ENCODE peak calls at places on chromosomes 4 and X, in four cellular contexts. One of them, this sample, is unnamed.

GRCh38 chr4:169179609-169180526 is 90.9 kb downstream of the SH3RF1 start:
- DNase-seq in WTC11: no peak
- DNase-seq in A549: no peak
- DNase-seq in K562: no peak
- DNase-seq in this sample: no peak

GRCh38 chrX:107025538-107025937 is 25.5 kb upstream of the MORC4 start:
- DNase-seq in WTC11: no peak
- DNase-seq in A549: peak
- DNase-seq in K562: peak
- DNase-seq in this sample: peak

GRCh38 chr4:183857040-183857439 is 48.1 kb upstream of the STOX2 start:
- DNase-seq in WTC11: no peak
- DNase-seq in A549: no peak
- DNase-seq in K562: no peak
- DNase-seq in this sample: no peak

GRCh38 chr4:83369825-83370639 is 35.4 kb upstream of the HPSE start:
- DNase-seq in WTC11: no peak
- DNase-seq in A549: no peak
- DNase-seq in K562: no peak
- DNase-seq in this sample: peak

GRCh38 chrX:47683171-47684145 is 24.5 kb upstream of the UXT start:
- DNase-seq in WTC11: no peak
- DNase-seq in A549: no peak
- DNase-seq in K562: peak
- DNase-seq in this sample: no peak

GRCh38 chr4:39626261-39626660 is 12.4 kb downstream of the SMIM14 start:
- DNase-seq in WTC11: no peak
- DNase-seq in A549: no peak
- DNase-seq in K562: no peak
- DNase-seq in this sample: no peak

GRCh38 chr4:90357117-90357710 is 230.0 kb downstream of the CCSER1 start:
- DNase-seq in WTC11: no peak
- DNase-seq in A549: peak
- DNase-seq in K562: no peak
- DNase-seq in this sample: peak

GRCh38 chrX:23578079-23578478 is 89.2 kb upstream of the PRDX4 start:
- DNase-seq in WTC11: no peak
- DNase-seq in A549: no peak
- DNase-seq in K562: no peak
- DNase-seq in this sample: no peak

GRCh38 chr4:88573995-88574394 is 18.3 kb upstream of the HERC3 start:
- DNase-seq in WTC11: no peak
- DNase-seq in A549: peak
- DNase-seq in K562: no peak
- DNase-seq in this sample: peak

GRCh38 chrX:42967681-42968080 is 189.7 kb upstream of the PPP1R2C start:
- DNase-seq in WTC11: no peak
- DNase-seq in A549: no peak
- DNase-seq in K562: no peak
- DNase-seq in this sample: no peak

GRCh38 chr4:182449186-182449880 is 206.1 kb downstream of the TENM3 start:
- DNase-seq in WTC11: no peak
- DNase-seq in A549: peak
- DNase-seq in K562: no peak
- DNase-seq in this sample: no peak

GRCh38 chrX:19842542-19842941 is 44.9 kb downstream of the SH3KBP1 start:
- DNase-seq in WTC11: no peak
- DNase-seq in A549: no peak
- DNase-seq in K562: no peak
- DNase-seq in this sample: no peak

GRCh38 chrX:12488781-12489180 is 302.4 kb upstream of the PRPS2 start:
- DNase-seq in WTC11: no peak
- DNase-seq in A549: no peak
- DNase-seq in K562: no peak
- DNase-seq in this sample: no peak

GRCh38 chrX:2266445-2267349 is 234.1 kb downstream of the DHRSX start:
- DNase-seq in WTC11: no peak
- DNase-seq in A549: no peak
- DNase-seq in K562: no peak
- DNase-seq in this sample: no peak

GRCh38 chrX:115949900-115950822 is 220.4 kb upstream of the AGTR2 start:
- DNase-seq in WTC11: peak
- DNase-seq in A549: no peak
- DNase-seq in K562: no peak
- DNase-seq in this sample: peak

GRCh38 chr4:136012250-136012649 is 1520.0 kb downstream of the PCDH18 start:
- DNase-seq in WTC11: no peak
- DNase-seq in A549: no peak
- DNase-seq in K562: no peak
- DNase-seq in this sample: no peak

GRCh38 chr4:140052050-140052449 is 101.9 kb downstream of the MAML3 start:
- DNase-seq in WTC11: peak
- DNase-seq in A549: peak
- DNase-seq in K562: no peak
- DNase-seq in this sample: peak

GRCh38 chr4:8336412-8337075 is 67.0 kb downstream of the HTRA3 start:
- DNase-seq in WTC11: no peak
- DNase-seq in A549: no peak
- DNase-seq in K562: peak
- DNase-seq in this sample: no peak

GRCh38 chr4:187006189-187006618 is 282.5 kb upstream of the FAT1 start:
- DNase-seq in WTC11: no peak
- DNase-seq in A549: no peak
- DNase-seq in K562: no peak
- DNase-seq in this sample: no peak

GRCh38 chrX:34275710-34276109 is 143.6 kb upstream of the FAM47A start:
- DNase-seq in WTC11: no peak
- DNase-seq in A549: no peak
- DNase-seq in K562: no peak
- DNase-seq in this sample: no peak

GRCh38 chr4:2172627-2173231 is 69.2 kb downstream of the HAUS3 start:
- DNase-seq in WTC11: no peak
- DNase-seq in A549: no peak
- DNase-seq in K562: no peak
- DNase-seq in this sample: peak

GRCh38 chr4:84578540-84579409 is 4.2 kb upstream of the CDS1 start:
- DNase-seq in WTC11: peak
- DNase-seq in A549: peak
- DNase-seq in K562: no peak
- DNase-seq in this sample: peak

GRCh38 chrX:526295-527224 is 104.0 kb upstream of the SHOX start:
- DNase-seq in WTC11: no peak
- DNase-seq in A549: peak
- DNase-seq in K562: no peak
- DNase-seq in this sample: peak

DNA sequence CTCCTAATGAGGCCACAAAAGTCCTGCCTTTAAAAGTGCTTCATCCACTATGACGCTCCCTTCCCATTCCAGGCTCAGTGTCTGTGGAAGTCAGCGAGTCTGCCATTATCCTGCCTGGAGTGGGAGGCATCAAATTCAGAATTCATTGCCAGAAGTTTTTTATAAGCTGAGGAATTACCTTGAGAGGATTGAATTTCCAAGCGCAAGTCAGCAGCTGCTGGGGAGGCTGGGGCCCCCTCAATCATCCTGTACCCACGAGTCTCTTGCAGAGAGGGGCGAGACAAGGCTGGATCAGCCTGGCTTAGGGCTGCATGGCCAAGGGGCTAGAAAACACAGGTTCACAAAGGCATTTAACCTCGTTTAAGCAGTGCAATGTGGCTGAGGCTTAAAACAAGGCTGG is 170.5 kb upstream of the NOCT start:
- DNase-seq in WTC11: no peak
- DNase-seq in A549: no peak
- DNase-seq in K562: no peak
- DNase-seq in this sample: no peak
- TF ChIP-seq NR3C1 in WTC11: no peak
- TF ChIP-seq NR3C1 in A549: no peak
- TF ChIP-seq NR3C1 in K562: no peak
- TF ChIP-seq NR3C1 in this sample: no peak

GRCh38 chr4:55754754-55755350 is 64.7 kb upstream of the EXOC1L start:
- DNase-seq in WTC11: no peak
- DNase-seq in A549: no peak
- DNase-seq in K562: no peak
- DNase-seq in this sample: no peak

GRCh38 chr4:55757356-55758024 is 62.1 kb upstream of the EXOC1L start:
- DNase-seq in WTC11: no peak
- DNase-seq in A549: no peak
- DNase-seq in K562: no peak
- DNase-seq in this sample: no peak

GRCh38 chr4:55756208-55756607 is 63.4 kb upstream of the EXOC1L start:
- DNase-seq in WTC11: no peak
- DNase-seq in A549: no peak
- DNase-seq in K562: no peak
- DNase-seq in this sample: no peak

GRCh38 chr4:55758081-55758480 is 61.5 kb upstream of the EXOC1L start:
- DNase-seq in WTC11: no peak
- DNase-seq in A549: no peak
- DNase-seq in K562: no peak
- DNase-seq in this sample: no peak

DNA sequence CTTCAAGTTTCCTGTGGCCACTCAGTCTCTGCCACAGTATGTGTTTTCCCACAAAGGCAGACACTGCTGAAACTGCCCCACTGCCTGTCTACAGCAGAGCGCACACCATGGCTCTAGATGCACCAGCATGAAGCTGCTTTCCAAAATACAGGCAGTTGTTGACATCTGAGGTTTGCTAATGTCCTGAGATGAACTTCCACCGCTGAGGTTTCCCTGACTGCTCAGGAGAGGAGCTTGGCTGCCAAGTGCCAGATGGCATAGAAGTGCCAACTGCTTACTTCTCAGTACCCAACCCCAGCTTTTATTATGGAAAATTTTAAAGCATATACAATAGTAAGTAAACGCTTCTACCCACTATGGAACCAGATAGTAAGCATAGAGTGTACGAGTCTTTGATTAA is 61.0 kb upstream of the EXOC1L start:
- DNase-seq in WTC11: no peak
- DNase-seq in A549: no peak
- DNase-seq in K562: no peak
- DNase-seq in this sample: no peak
- TF ChIP-seq NR3C1 in WTC11: no peak
- TF ChIP-seq NR3C1 in A549: no peak
- TF ChIP-seq NR3C1 in K562: no peak
- TF ChIP-seq NR3C1 in this sample: no peak

GRCh38 chr4:116058129-116058528 is 944.7 kb upstream of the NDST4 start:
- DNase-seq in WTC11: no peak
- DNase-seq in A549: no peak
- DNase-seq in K562: no peak
- DNase-seq in this sample: no peak

GRCh38 chr4:116055857-116056827 is 942.7 kb upstream of the NDST4 start:
- DNase-seq in WTC11: no peak
- DNase-seq in A549: no peak
- DNase-seq in K562: no peak
- DNase-seq in this sample: no peak
- TF ChIP-seq NR3C1 in WTC11: no peak
- TF ChIP-seq NR3C1 in A549: no peak
- TF ChIP-seq NR3C1 in K562: no peak
- TF ChIP-seq NR3C1 in this sample: no peak

DNA sequence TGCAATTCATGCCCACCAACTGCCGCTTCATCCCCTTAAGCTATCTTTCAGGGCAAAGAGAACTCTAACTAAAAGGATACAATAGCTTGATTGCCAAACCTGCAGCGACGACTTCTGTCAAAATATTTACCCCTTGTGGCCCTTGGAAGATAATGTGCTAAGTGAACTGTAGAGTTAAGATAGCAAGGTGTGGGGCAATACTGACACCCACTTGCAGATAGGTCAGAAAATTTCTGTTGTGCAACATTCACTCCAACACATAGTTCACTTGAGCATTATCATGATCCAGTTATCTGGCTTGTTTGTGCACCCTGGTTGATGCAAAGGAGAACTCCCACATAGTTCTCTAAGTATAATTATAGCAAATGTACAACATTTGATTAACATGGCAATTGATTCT is 55.6 kb downstream of the RHOXF2B start:
- DNase-seq in WTC11: no peak
- DNase-seq in A549: no peak
- DNase-seq in K562: peak
- DNase-seq in this sample: peak
- TF ChIP-seq NR3C1 in WTC11: no peak
- TF ChIP-seq NR3C1 in A549: no peak
- TF ChIP-seq NR3C1 in K562: no peak
- TF ChIP-seq NR3C1 in this sample: no peak

GRCh38 chrX:119007189-119007770 is 32.9 kb downstream of the LONRF3 start:
- DNase-seq in WTC11: no peak
- DNase-seq in A549: no peak
- DNase-seq in K562: no peak
- DNase-seq in this sample: no peak

GRCh38 chrX:119010491-119010890 is 36.1 kb downstream of the LONRF3 start:
- DNase-seq in WTC11: no peak
- DNase-seq in A549: no peak
- DNase-seq in K562: no peak
- DNase-seq in this sample: no peak

GRCh38 chrX:119009071-119009470 is 34.7 kb downstream of the LONRF3 start:
- DNase-seq in WTC11: no peak
- DNase-seq in A549: no peak
- DNase-seq in K562: no peak
- DNase-seq in this sample: no peak

GRCh38 chrX:119004920-119005524 is 30.6 kb downstream of the LONRF3 start:
- DNase-seq in WTC11: peak
- DNase-seq in A549: peak
- DNase-seq in K562: peak
- DNase-seq in this sample: peak

GRCh38 chrX:119008122-119008744 is 33.8 kb downstream of the LONRF3 start:
- DNase-seq in WTC11: peak
- DNase-seq in A549: peak
- DNase-seq in K562: peak
- DNase-seq in this sample: peak
- TF ChIP-seq NR3C1 in WTC11: no peak
- TF ChIP-seq NR3C1 in A549: no peak
- TF ChIP-seq NR3C1 in K562: no peak
- TF ChIP-seq NR3C1 in this sample: no peak

GRCh38 chr4:113838421-113838820 is 76.9 kb upstream of the CAMK2D start:
- DNase-seq in WTC11: no peak
- DNase-seq in A549: no peak
- DNase-seq in K562: no peak
- DNase-seq in this sample: no peak
- TF ChIP-seq NR3C1 in WTC11: no peak
- TF ChIP-seq NR3C1 in A549: no peak
- TF ChIP-seq NR3C1 in K562: no peak
- TF ChIP-seq NR3C1 in this sample: no peak